ENCODE peak calls at places on chromosomes 16 and 17, in nine cellular contexts. One of them, this sample, is unnamed.
A peak's percentile ranks its signal among the peaks of the same experiment; 100 is the strongest.

GRCh38 chr17:70074991-70075390 is at the start of gene KCNJ16:
- DNase-seq in foreskin fibroblast: no peak
- DNase-seq in pancreas: peak; percentile 29
- DNase-seq in A549: peak; percentile 25
- DNase-seq in MM.1S: no peak
- DNase-seq in endodermal cell: no peak
- DNase-seq in heart left ventricle: no peak
- DNase-seq in heart right ventricle: no peak
- DNase-seq in PC-9: no peak
- DNase-seq in this sample: no peak

GRCh38 chr17:62653831-62654829 is 26.7 kb downstream of the MRC2 start:
- DNase-seq in foreskin fibroblast: peak; percentile 95
- DNase-seq in pancreas: no peak
- DNase-seq in A549: no peak
- DNase-seq in MM.1S: no peak
- DNase-seq in endodermal cell: peak; percentile 74
- DNase-seq in heart left ventricle: peak; percentile 80
- DNase-seq in heart right ventricle: peak; percentile 76
- DNase-seq in PC-9: no peak
- DNase-seq in this sample: peak; percentile 86

GRCh38 chr17:70987867-70988340 is 818.6 kb downstream of the KCNJ2 start:
- DNase-seq in foreskin fibroblast: no peak
- DNase-seq in pancreas: no peak
- DNase-seq in A549: no peak
- DNase-seq in MM.1S: peak; percentile 72
- DNase-seq in endodermal cell: peak; percentile 56
- DNase-seq in heart left ventricle: no peak
- DNase-seq in heart right ventricle: no peak
- DNase-seq in PC-9: no peak
- DNase-seq in this sample: no peak

GRCh38 chr17:58575511-58575910 is 61.1 kb upstream of the MTMR4 start:
- DNase-seq in foreskin fibroblast: peak; percentile 69
- DNase-seq in pancreas: no peak
- DNase-seq in A549: no peak
- DNase-seq in MM.1S: no peak
- DNase-seq in endodermal cell: no peak
- DNase-seq in heart left ventricle: no peak
- DNase-seq in heart right ventricle: no peak
- DNase-seq in PC-9: peak; percentile 87
- DNase-seq in this sample: no peak

GRCh38 chr16:48276102-48276501 is 28.8 kb upstream of the ABCC11 start:
- DNase-seq in foreskin fibroblast: peak; percentile 10
- DNase-seq in pancreas: no peak
- DNase-seq in A549: no peak
- DNase-seq in MM.1S: no peak
- DNase-seq in endodermal cell: no peak
- DNase-seq in heart left ventricle: no peak
- DNase-seq in heart right ventricle: no peak
- DNase-seq in PC-9: no peak
- DNase-seq in this sample: no peak

GRCh38 chr17:42608692-42609181 is 437 bp downstream of the RETREG3 start:
- DNase-seq in foreskin fibroblast: no peak
- DNase-seq in pancreas: peak; percentile 59
- DNase-seq in A549: no peak
- DNase-seq in MM.1S: peak; percentile 34
- DNase-seq in endodermal cell: no peak
- DNase-seq in heart left ventricle: peak; percentile 15
- DNase-seq in heart right ventricle: no peak
- DNase-seq in PC-9: no peak
- DNase-seq in this sample: peak; percentile 57

GRCh38 chr16:22255335-22255734 is 41.9 kb upstream of the POLR3E start:
- DNase-seq in foreskin fibroblast: no peak
- DNase-seq in pancreas: no peak
- DNase-seq in A549: no peak
- DNase-seq in MM.1S: no peak
- DNase-seq in endodermal cell: no peak
- DNase-seq in heart left ventricle: no peak
- DNase-seq in heart right ventricle: no peak
- DNase-seq in PC-9: no peak
- DNase-seq in this sample: no peak

GRCh38 chr17:59361916-59362810 is 30.7 kb downstream of the YPEL2 start:
- DNase-seq in foreskin fibroblast: peak; percentile 92
- DNase-seq in pancreas: no peak
- DNase-seq in A549: no peak
- DNase-seq in MM.1S: peak; percentile 60
- DNase-seq in endodermal cell: no peak
- DNase-seq in heart left ventricle: no peak
- DNase-seq in heart right ventricle: no peak
- DNase-seq in PC-9: peak; percentile 86
- DNase-seq in this sample: no peak

GRCh38 chr16:26987631-26988030 is 79.1 kb upstream of the C16orf82 start:
- DNase-seq in foreskin fibroblast: peak; percentile 90
- DNase-seq in pancreas: no peak
- DNase-seq in A549: no peak
- DNase-seq in MM.1S: no peak
- DNase-seq in endodermal cell: peak; percentile 38
- DNase-seq in heart left ventricle: no peak
- DNase-seq in heart right ventricle: no peak
- DNase-seq in PC-9: no peak
- DNase-seq in this sample: no peak

DNA sequence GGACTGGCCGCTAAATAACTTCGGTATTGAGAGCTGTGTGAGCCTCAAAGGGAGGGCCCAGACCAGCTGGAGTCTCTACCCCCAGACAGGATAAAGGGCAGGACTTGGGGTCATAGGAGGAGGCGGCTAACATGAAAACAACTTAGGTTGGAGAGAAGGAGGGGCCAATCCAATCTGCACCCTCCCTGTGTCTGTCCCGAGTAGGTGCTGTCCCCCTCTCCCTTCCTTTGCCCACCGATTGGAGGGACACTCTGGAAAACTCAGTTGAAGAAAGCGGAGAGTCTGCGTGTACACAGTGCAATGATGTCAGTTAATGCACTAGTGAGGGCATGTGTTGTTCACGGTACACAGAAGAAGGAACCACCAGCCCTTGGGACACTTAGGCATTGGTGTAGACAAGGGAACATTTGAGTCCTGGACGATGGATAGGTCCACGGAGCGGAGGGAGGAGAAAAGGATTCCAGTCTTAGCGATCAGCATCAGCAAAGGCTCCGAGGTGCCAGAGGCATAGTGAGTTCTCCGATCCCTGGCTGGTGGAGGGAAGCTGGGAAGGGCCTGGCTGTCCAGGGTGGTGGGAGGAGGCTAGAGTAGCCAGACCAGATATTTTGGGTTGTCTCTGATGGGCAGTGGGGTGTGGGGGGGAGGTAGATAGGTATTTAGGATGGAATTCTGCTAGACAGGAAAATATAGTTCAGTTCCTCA is 761 bp downstream of the NOL3 start:
- DNase-seq in foreskin fibroblast: peak; percentile 37
- DNase-seq in pancreas: no peak
- DNase-seq in A549: peak; percentile 41
- DNase-seq in MM.1S: no peak
- DNase-seq in endodermal cell: peak; percentile 65
- DNase-seq in heart left ventricle: no peak
- DNase-seq in heart right ventricle: no peak
- DNase-seq in PC-9: no peak
- DNase-seq in this sample: no peak
- H3K4me3 ChIP-seq in foreskin fibroblast: peak overlapping the region; percentile 55
- H3K4me3 ChIP-seq in pancreas: peak overlapping the region; percentile 1
- H3K4me3 ChIP-seq in A549: peak overlapping the region; percentile 51
- H3K4me3 ChIP-seq in MM.1S: peak overlapping the region; percentile 70
- H3K4me3 ChIP-seq in endodermal cell: peak overlapping the region; percentile 76
- H3K4me3 ChIP-seq in heart left ventricle: peak overlapping the region; percentile 59
- H3K4me3 ChIP-seq in heart right ventricle: peak overlapping the region; percentile 59
- H3K4me3 ChIP-seq in PC-9: peak overlapping the region; percentile 74
- H3K4me3 ChIP-seq in this sample: peak overlapping the region; percentile 73

GRCh38 chr17:75753514-75754377 is 11.2 kb downstream of the GALK1 start:
- DNase-seq in foreskin fibroblast: peak; percentile 91
- DNase-seq in pancreas: peak; percentile 85
- DNase-seq in A549: no peak
- DNase-seq in MM.1S: peak; percentile 82
- DNase-seq in endodermal cell: peak; percentile 97
- DNase-seq in heart left ventricle: peak; percentile 69
- DNase-seq in heart right ventricle: peak; percentile 58
- DNase-seq in PC-9: no peak
- DNase-seq in this sample: peak; percentile 86

GRCh38 chr17:75754378-75755204 is 10.4 kb downstream of the GALK1 start:
- DNase-seq in foreskin fibroblast: no peak
- DNase-seq in pancreas: peak; percentile 77
- DNase-seq in A549: no peak
- DNase-seq in MM.1S: no peak
- DNase-seq in endodermal cell: no peak
- DNase-seq in heart left ventricle: no peak
- DNase-seq in heart right ventricle: no peak
- DNase-seq in PC-9: no peak
- DNase-seq in this sample: no peak

GRCh38 chr17:75756451-75757085 is 8.4 kb downstream of the GALK1 start:
- DNase-seq in foreskin fibroblast: no peak
- DNase-seq in pancreas: peak; percentile 71
- DNase-seq in A549: no peak
- DNase-seq in MM.1S: no peak
- DNase-seq in endodermal cell: no peak
- DNase-seq in heart left ventricle: no peak
- DNase-seq in heart right ventricle: no peak
- DNase-seq in PC-9: no peak
- DNase-seq in this sample: peak; percentile 50

GRCh38 chr17:75755990-75756389 is 9.0 kb downstream of the GALK1 start:
- DNase-seq in foreskin fibroblast: peak; percentile 46
- DNase-seq in pancreas: no peak
- DNase-seq in A549: no peak
- DNase-seq in MM.1S: no peak
- DNase-seq in endodermal cell: no peak
- DNase-seq in heart left ventricle: no peak
- DNase-seq in heart right ventricle: no peak
- DNase-seq in PC-9: no peak
- DNase-seq in this sample: peak; percentile 47

GRCh38 chr17:75755205-75755901 is 9.6 kb downstream of the GALK1 start:
- DNase-seq in foreskin fibroblast: peak; percentile 87
- DNase-seq in pancreas: peak; percentile 77
- DNase-seq in A549: no peak
- DNase-seq in MM.1S: no peak
- DNase-seq in endodermal cell: peak; percentile 69
- DNase-seq in heart left ventricle: no peak
- DNase-seq in heart right ventricle: no peak
- DNase-seq in PC-9: no peak
- DNase-seq in this sample: peak; percentile 52
- TF ChIP-seq CTCF in foreskin fibroblast: no peak
- TF ChIP-seq CTCF in pancreas: no peak
- TF ChIP-seq CTCF in A549: no peak
- TF ChIP-seq CTCF in MM.1S: no peak
- TF ChIP-seq CTCF in endodermal cell: peak; percentile 16
- TF ChIP-seq CTCF in heart left ventricle: no peak
- TF ChIP-seq CTCF in heart right ventricle: no peak
- TF ChIP-seq CTCF in PC-9: no peak
- TF ChIP-seq CTCF in this sample: no peak

GRCh38 chr17:1580979-1581676 is 18.5 kb upstream of the PITPNA start:
- DNase-seq in foreskin fibroblast: no peak
- DNase-seq in pancreas: peak; percentile 87
- DNase-seq in A549: no peak
- DNase-seq in MM.1S: no peak
- DNase-seq in endodermal cell: no peak
- DNase-seq in heart left ventricle: no peak
- DNase-seq in heart right ventricle: no peak
- DNase-seq in PC-9: no peak
- DNase-seq in this sample: no peak

GRCh38 chr17:1576500-1576899 is 13.9 kb upstream of the PITPNA start:
- DNase-seq in foreskin fibroblast: no peak
- DNase-seq in pancreas: no peak
- DNase-seq in A549: no peak
- DNase-seq in MM.1S: no peak
- DNase-seq in endodermal cell: no peak
- DNase-seq in heart left ventricle: no peak
- DNase-seq in heart right ventricle: no peak
- DNase-seq in PC-9: no peak
- DNase-seq in this sample: peak; percentile 62

GRCh38 chr17:1577186-1577585 is 14.6 kb upstream of the PITPNA start:
- DNase-seq in foreskin fibroblast: peak; percentile 95
- DNase-seq in pancreas: peak; percentile 88
- DNase-seq in A549: no peak
- DNase-seq in MM.1S: no peak
- DNase-seq in endodermal cell: peak; percentile 84
- DNase-seq in heart left ventricle: peak; percentile 86
- DNase-seq in heart right ventricle: peak; percentile 87
- DNase-seq in PC-9: no peak
- DNase-seq in this sample: peak; percentile 95

GRCh38 chr17:1574697-1575471 is 12.3 kb upstream of the PITPNA start:
- DNase-seq in foreskin fibroblast: no peak
- DNase-seq in pancreas: peak; percentile 83
- DNase-seq in A549: no peak
- DNase-seq in MM.1S: no peak
- DNase-seq in endodermal cell: peak; percentile 89
- DNase-seq in heart left ventricle: no peak
- DNase-seq in heart right ventricle: no peak
- DNase-seq in PC-9: no peak
- DNase-seq in this sample: peak; percentile 61

DNA sequence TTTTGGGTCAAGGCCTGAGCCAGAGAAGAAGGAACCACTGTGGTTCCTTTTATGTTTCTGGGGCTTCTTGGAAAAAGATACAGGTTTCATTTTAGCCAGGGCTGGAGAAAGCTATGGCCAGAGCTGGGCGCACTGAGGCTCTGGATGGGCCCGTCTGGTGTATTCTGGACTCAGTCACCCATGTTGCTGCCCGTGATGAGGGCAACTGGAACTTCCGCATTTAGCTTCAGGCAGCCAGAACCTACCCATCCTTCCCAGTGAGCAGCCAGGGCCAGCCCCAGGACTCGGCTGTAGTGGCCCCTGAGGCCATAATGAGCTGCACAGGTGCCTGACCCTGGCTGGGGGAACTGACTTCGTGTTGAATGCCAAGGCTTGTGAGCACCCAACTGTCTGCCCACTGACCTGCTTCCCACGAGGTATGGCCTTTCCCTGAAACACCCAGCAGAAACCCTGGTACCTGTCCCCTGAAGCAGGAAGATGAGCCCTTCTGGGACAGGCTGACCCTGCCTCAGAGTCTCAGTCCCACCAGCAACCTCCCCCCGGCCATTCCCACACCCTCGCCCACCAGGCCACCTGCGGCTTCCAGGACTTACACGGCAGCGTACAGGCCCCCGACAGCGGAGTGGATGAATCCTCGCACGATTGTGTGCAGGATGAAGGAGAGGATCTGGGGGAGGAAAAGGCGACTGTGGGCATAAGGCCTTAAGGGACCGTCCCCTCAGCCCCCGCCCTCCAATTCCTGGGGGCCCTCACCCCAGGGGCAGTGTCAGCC is 15.3 kb upstream of the PITPNA start:
- DNase-seq in foreskin fibroblast: no peak
- DNase-seq in pancreas: no peak
- DNase-seq in A549: no peak
- DNase-seq in MM.1S: no peak
- DNase-seq in endodermal cell: peak; percentile 58
- DNase-seq in heart left ventricle: no peak
- DNase-seq in heart right ventricle: no peak
- DNase-seq in PC-9: no peak
- DNase-seq in this sample: no peak
- H3K4me3 ChIP-seq in foreskin fibroblast: no peak overlapping the region
- H3K4me3 ChIP-seq in pancreas: no peak overlapping the region
- H3K4me3 ChIP-seq in A549: no peak overlapping the region
- H3K4me3 ChIP-seq in MM.1S: no peak overlapping the region
- H3K4me3 ChIP-seq in endodermal cell: no peak overlapping the region
- H3K4me3 ChIP-seq in heart left ventricle: peak overlapping the region; percentile 8
- H3K4me3 ChIP-seq in heart right ventricle: peak overlapping the region; percentile 4
- H3K4me3 ChIP-seq in PC-9: no peak overlapping the region
- H3K4me3 ChIP-seq in this sample: peak overlapping the region; percentile 11

GRCh38 chr17:6346986-6347385 is 87.9 kb downstream of the AIPL1 start:
- DNase-seq in foreskin fibroblast: no peak
- DNase-seq in pancreas: no peak
- DNase-seq in A549: no peak
- DNase-seq in MM.1S: no peak
- DNase-seq in endodermal cell: peak; percentile 28
- DNase-seq in heart left ventricle: no peak
- DNase-seq in heart right ventricle: no peak
- DNase-seq in PC-9: no peak
- DNase-seq in this sample: no peak
- TF ChIP-seq CTCF in foreskin fibroblast: no peak
- TF ChIP-seq CTCF in pancreas: no peak
- TF ChIP-seq CTCF in A549: no peak
- TF ChIP-seq CTCF in MM.1S: no peak
- TF ChIP-seq CTCF in endodermal cell: no peak
- TF ChIP-seq CTCF in heart left ventricle: no peak
- TF ChIP-seq CTCF in heart right ventricle: no peak
- TF ChIP-seq CTCF in PC-9: no peak
- TF ChIP-seq CTCF in this sample: no peak

This sample was measured in psoas muscle.